ENCODE peak calls at places on chromosomes 7 and 10, in five cellular contexts. M is renal cortical epithelial cell; N is stimulated activated CD8-positive, alpha-beta memory T cell treated with anti-CD3 and anti-CD28 coated beads, Interleukin-2, amount 100 ng/mL, for 48 hours; O is NCI-H1105; S is T-helper 2 cell. B is an unnamed sample.

GRCh38 chr7:81267508-81267907 is 348.7 kb upstream of the SEMA3C start:
- DNase-seq in O (peak), S (no peak), N (no peak), M (peak), B (no peak)

GRCh38 chr7:16484453-16485158 is 19.1 kb upstream of the SOSTDC1 start:
- DNase-seq in M (peak), N (no peak), S (no peak), O (no peak), B (no peak)

GRCh38 chr10:62689712-62690111 is 114.8 kb upstream of the ADO start:
- DNase-seq in S (no peak), N (no peak), M (no peak), O (no peak), B (no peak)

GRCh38 chr10:21173964-21174669 is 277.0 kb upstream of the NEBL start:
- DNase-seq in N (peak), O (peak), M (no peak), S (no peak), B (no peak)

GRCh38 chr7:36216063-36216684 is 63.1 kb downstream of the EEPD1 start:
- DNase-seq in S (no peak), M (no peak), O (no peak), N (no peak), B (no peak)

GRCh38 chr10:126109893-126110292 is 213.5 kb downstream of the FANK1 start:
- DNase-seq in O (no peak), N (no peak), M (no peak), S (no peak), B (no peak)

GRCh38 chr7:37915438-37915837 is 1.2 kb downstream of the SFRP4 start:
- DNase-seq in S (no peak), M (no peak), O (peak), N (no peak), B (no peak)

GRCh38 chr7:158061031-158061630 is 526.5 kb downstream of the PTPRN2 start:
- DNase-seq in M (no peak), N (no peak), O (no peak), S (no peak), B (no peak)

GRCh38 chr7:102395620-102395957 is 574 bp upstream of the PRKRIP1 start:
- DNase-seq in M (peak), O (no peak), S (no peak), N (no peak), B (no peak)

GRCh38 chr7:63931057-63931600 is 67.5 kb upstream of the ZNF722 start:
- DNase-seq in S (no peak), M (no peak), O (no peak), N (no peak), B (no peak)

GRCh38 chr7:155942226-155942950 is 130.1 kb upstream of the SHH start:
- DNase-seq in S (no peak), N (no peak), M (no peak), O (no peak), B (no peak)

B was measured in Jurkat, Clone E6-1.